ENCODE peak calls at places on chromosomes 12 and 14, in four cellular contexts. One of them, this sample, is unnamed.

GRCh38 chr12:24979971-24980730 is 31.2 kb upstream of the BCAT1 start:
- DNase-seq in uterus: no peak
- DNase-seq in GM13976: no peak
- DNase-seq in GM06990: no peak
- DNase-seq in this sample: no peak

GRCh38 chr12:95445884-95446482 is 28.0 kb upstream of the METAP2 start:
- DNase-seq in uterus: no peak
- DNase-seq in GM13976: no peak
- DNase-seq in GM06990: no peak
- DNase-seq in this sample: no peak

GRCh38 chr12:23906329-23906728 is 43.1 kb downstream of the SOX5 start:
- DNase-seq in uterus: no peak
- DNase-seq in GM06990: no peak
- DNase-seq in GM13976: no peak
- DNase-seq in this sample: no peak

GRCh38 chr12:115208098-115208497 is 524.1 kb upstream of the TBX3 start:
- DNase-seq in GM13976: no peak
- DNase-seq in uterus: no peak
- DNase-seq in GM06990: no peak
- DNase-seq in this sample: no peak

GRCh38 chr12:104673294-104674062 is 216.7 kb downstream of the CHST11 start:
- DNase-seq in GM06990: no peak
- DNase-seq in uterus: no peak
- DNase-seq in GM13976: no peak
- DNase-seq in this sample: no peak

GRCh38 chr14:75138492-75138891 is 11.6 kb upstream of the NEK9 start:
- DNase-seq in GM06990: no peak
- DNase-seq in GM13976: no peak
- DNase-seq in uterus: no peak
- DNase-seq in this sample: no peak

GRCh38 chr12:124381454-124382207 is 86.7 kb downstream of the RFLNA start:
- DNase-seq in GM13976: no peak
- DNase-seq in GM06990: no peak
- DNase-seq in uterus: peak
- DNase-seq in this sample: no peak

GRCh38 chr12:51056242-51056641 is 8.1 kb downstream of the LETMD1 start:
- DNase-seq in GM13976: no peak
- DNase-seq in uterus: no peak
- DNase-seq in GM06990: no peak
- DNase-seq in this sample: no peak

GRCh38 chr14:59342516-59343484 is 122.4 kb downstream of the GPR135 start:
- DNase-seq in GM13976: no peak
- DNase-seq in uterus: no peak
- DNase-seq in GM06990: no peak
- DNase-seq in this sample: no peak

GRCh38 chr12:32302218-32302826 is 97.0 kb upstream of the FGD4 start:
- DNase-seq in GM06990: peak
- DNase-seq in uterus: no peak
- DNase-seq in GM13976: peak
- DNase-seq in this sample: peak

GRCh38 chr14:64943556-64943955 is 1.0 kb upstream of the GPX2 start:
- DNase-seq in uterus: no peak
- DNase-seq in GM06990: no peak
- DNase-seq in GM13976: no peak
- DNase-seq in this sample: no peak

GRCh38 chr14:96799489-96800056 is 2.4 kb downstream of the VRK1 start:
- DNase-seq in GM13976: no peak
- DNase-seq in uterus: no peak
- DNase-seq in GM06990: no peak
- DNase-seq in this sample: no peak

GRCh38 chr14:96080571-96080970 is 41.4 kb downstream of the C14orf132 start:
- DNase-seq in GM13976: no peak
- DNase-seq in GM06990: no peak
- DNase-seq in uterus: no peak
- DNase-seq in this sample: no peak

GRCh38 chr12:70366581-70367267 is 634 bp downstream of the KCNMB4 start:
- DNase-seq in GM13976: peak
- DNase-seq in GM06990: peak
- DNase-seq in uterus: peak
- DNase-seq in this sample: peak

GRCh38 chr12:125773033-125773432 is 707.8 kb downstream of the AACS start:
- DNase-seq in GM06990: peak
- DNase-seq in GM13976: peak
- DNase-seq in uterus: no peak
- DNase-seq in this sample: peak

GRCh38 chr12:28966049-28966778 is 182.9 kb upstream of the FAR2 start:
- DNase-seq in GM06990: no peak
- DNase-seq in uterus: peak
- DNase-seq in GM13976: no peak
- DNase-seq in this sample: no peak

GRCh38 chr14:37623552-37623951 is 28.1 kb downstream of the TTC6 start:
- DNase-seq in uterus: no peak
- DNase-seq in GM06990: no peak
- DNase-seq in GM13976: no peak
- DNase-seq in this sample: no peak

GRCh38 chr12:91954326-91954725 is 191.3 kb downstream of the BTG1 start:
- DNase-seq in uterus: no peak
- DNase-seq in GM13976: no peak
- DNase-seq in GM06990: no peak
- DNase-seq in this sample: no peak

GRCh38 chr14:100274250-100274649 is 32.0 kb downstream of the SLC25A29 start:
- DNase-seq in uterus: no peak
- DNase-seq in GM06990: no peak
- DNase-seq in GM13976: no peak
- DNase-seq in this sample: no peak

GRCh38 chr12:116524964-116525379 is 34.2 kb upstream of the MAP1LC3B2 start:
- DNase-seq in uterus: peak
- DNase-seq in GM06990: no peak
- DNase-seq in GM13976: no peak
- DNase-seq in this sample: no peak

GRCh38 chr14:51069065-51069464 is 25.8 kb downstream of the TRIM9 start:
- DNase-seq in uterus: no peak
- DNase-seq in GM06990: no peak
- DNase-seq in GM13976: no peak
- DNase-seq in this sample: no peak

GRCh38 chr12:50242751-50243191 is 40.5 kb downstream of the LIMA1 start:
- DNase-seq in uterus: no peak
- DNase-seq in GM06990: no peak
- DNase-seq in GM13976: no peak
- DNase-seq in this sample: no peak

GRCh38 chr14:102545461-102546265 is 36.1 kb upstream of the ANKRD9 start:
- DNase-seq in GM13976: no peak
- DNase-seq in GM06990: no peak
- DNase-seq in uterus: no peak
- DNase-seq in this sample: no peak

GRCh38 chr12:67650528-67651379 is 2.2 kb downstream of the DYRK2 start:
- DNase-seq in GM06990: no peak
- DNase-seq in GM13976: peak
- DNase-seq in uterus: no peak
- DNase-seq in this sample: peak

GRCh38 chr12:110546339-110546738 is 36.8 kb downstream of the PPTC7 start:
- DNase-seq in GM13976: no peak
- DNase-seq in uterus: no peak
- DNase-seq in GM06990: no peak
- DNase-seq in this sample: no peak

GRCh38 chr14:104999361-104999760 is 13.8 kb downstream of the CLBA1 start:
- DNase-seq in uterus: no peak
- DNase-seq in GM13976: no peak
- DNase-seq in GM06990: no peak
- DNase-seq in this sample: no peak

GRCh38 chr14:94654071-94654974 is 42.1 kb downstream of the SERPINA3 start:
- DNase-seq in GM13976: no peak
- DNase-seq in GM06990: no peak
- DNase-seq in uterus: peak
- DNase-seq in this sample: no peak

GRCh38 chr14:97198813-97199212 is 401.6 kb downstream of the VRK1 start:
- DNase-seq in uterus: no peak
- DNase-seq in GM06990: no peak
- DNase-seq in GM13976: no peak
- DNase-seq in this sample: no peak

GRCh38 chr14:72906316-72906715 is 12.4 kb upstream of the DPF3 start:
- DNase-seq in GM06990: no peak
- DNase-seq in uterus: no peak
- DNase-seq in GM13976: no peak
- DNase-seq in this sample: no peak

GRCh38 chr14:94659953-94660946 is 48.1 kb downstream of the SERPINA3 start:
- DNase-seq in GM06990: no peak
- DNase-seq in uterus: no peak
- DNase-seq in GM13976: no peak
- DNase-seq in this sample: no peak

GRCh38 chr12:99649551-99649950 is 2.0 kb downstream of the GARIN6 start:
- DNase-seq in GM06990: no peak
- DNase-seq in uterus: no peak
- DNase-seq in GM13976: no peak
- DNase-seq in this sample: no peak

GRCh38 chr12:57614178-57614947 is 3.1 kb downstream of the ARHGEF25 start:
- DNase-seq in GM13976: peak
- DNase-seq in uterus: peak
- DNase-seq in GM06990: peak
- DNase-seq in this sample: peak

GRCh38 chr14:24634158-24634557 is at the start of gene GZMB:
- DNase-seq in GM13976: no peak
- DNase-seq in uterus: no peak
- DNase-seq in GM06990: no peak
- DNase-seq in this sample: no peak

GRCh38 chr12:12976366-12976765 is 23.7 kb downstream of the HEBP1 start:
- DNase-seq in uterus: peak
- DNase-seq in GM06990: no peak
- DNase-seq in GM13976: no peak
- DNase-seq in this sample: no peak

GRCh38 chr12:12979151-12979550 is 20.9 kb downstream of the HEBP1 start:
- DNase-seq in GM13976: no peak
- DNase-seq in uterus: no peak
- DNase-seq in GM06990: no peak
- DNase-seq in this sample: no peak

GRCh38 chr12:12979731-12980259 is 20.3 kb downstream of the HEBP1 start:
- DNase-seq in uterus: peak
- DNase-seq in GM13976: no peak
- DNase-seq in GM06990: no peak
- DNase-seq in this sample: no peak

GRCh38 chr12:12975322-12976077 is 23.5 kb upstream of the GPRC5D start:
- DNase-seq in uterus: peak
- DNase-seq in GM06990: no peak
- DNase-seq in GM13976: peak
- DNase-seq in this sample: peak

DNA sequence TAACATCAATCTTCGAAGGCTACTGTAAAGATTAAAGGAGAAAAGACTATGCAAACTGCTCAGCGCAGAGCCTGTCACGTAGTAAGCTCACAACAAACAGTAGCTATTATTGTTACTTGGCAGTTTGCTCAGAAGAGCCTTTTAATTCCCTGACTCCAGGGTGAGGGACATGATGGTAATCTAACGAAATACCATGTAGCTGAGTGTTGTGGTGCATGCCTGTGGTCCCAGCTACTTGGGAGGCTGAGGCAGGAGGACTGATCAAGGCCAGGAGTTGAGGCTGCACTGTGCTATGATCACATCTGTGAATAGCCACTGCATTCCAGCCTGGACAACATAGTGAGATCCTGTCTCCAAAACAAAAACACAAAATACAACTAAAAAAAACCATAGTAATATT is 22.8 kb downstream of the HEBP1 start:
- DNase-seq in GM06990: no peak
- DNase-seq in GM13976: no peak
- DNase-seq in uterus: no peak
- DNase-seq in this sample: no peak
- TF ChIP-seq CTCF in GM06990: no peak
- TF ChIP-seq CTCF in GM13976: no peak
- TF ChIP-seq CTCF in uterus: no peak
- TF ChIP-seq CTCF in this sample: no peak

DNA sequence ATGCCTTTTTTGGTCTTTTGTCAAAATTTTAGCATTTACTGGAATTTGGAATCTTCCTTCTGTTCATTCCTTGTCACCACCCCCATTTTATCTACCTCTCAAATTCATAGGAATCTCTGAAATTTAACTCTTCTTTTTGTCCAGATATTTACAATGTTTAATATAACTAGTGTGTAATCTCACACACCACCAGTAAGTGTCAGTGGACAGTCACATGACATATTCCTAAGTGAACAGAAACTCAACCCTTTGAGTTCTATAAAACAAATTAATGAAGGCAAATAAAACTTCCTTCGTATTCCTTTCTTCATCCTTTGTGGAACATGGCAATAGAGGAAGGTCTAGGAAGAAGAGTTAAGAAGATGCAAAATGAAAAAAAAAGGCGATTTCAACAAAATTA is 26.6 kb downstream of the ATF7 start:
- DNase-seq in uterus: no peak
- DNase-seq in GM06990: no peak
- DNase-seq in GM13976: no peak
- DNase-seq in this sample: no peak
- TF ChIP-seq CTCF in uterus: peak
- TF ChIP-seq CTCF in GM06990: no peak
- TF ChIP-seq CTCF in GM13976: no peak
- TF ChIP-seq CTCF in this sample: no peak

GRCh38 chr14:92920001-92920400 is 2.9 kb upstream of the CHGA start:
- DNase-seq in uterus: no peak
- DNase-seq in GM06990: no peak
- DNase-seq in GM13976: no peak
- DNase-seq in this sample: no peak
- TF ChIP-seq CTCF in uterus: no peak
- TF ChIP-seq CTCF in GM06990: no peak
- TF ChIP-seq CTCF in GM13976: no peak
- TF ChIP-seq CTCF in this sample: no peak

GRCh38 chr14:91510171-91511013 is at the start of gene PPP4R3A:
- DNase-seq in GM06990: peak
- DNase-seq in GM13976: peak
- DNase-seq in uterus: peak
- DNase-seq in this sample: peak
- TF ChIP-seq CTCF in GM06990: no peak
- TF ChIP-seq CTCF in GM13976: no peak
- TF ChIP-seq CTCF in uterus: no peak
- TF ChIP-seq CTCF in this sample: no peak

This sample was measured in GM13977.